ENCODE peak calls at places on chromosomes 1 and 21, in ten cellular contexts. W is stimulated activated effector memory CD8-positive, alpha-beta T cell treated with anti-CD3 and anti-CD28 coated beads, Interleukin-12 subunit alpha, Interleukin-12 subunit beta, amount 100 ng/mL, for 72 hours; V is nephron progenitor cell; H is NCI-H460; X is stimulated activated CD4-positive, alpha-beta T cell treated with anti-CD3 and anti-CD28 coated beads, Interleukin-12 subunit alpha, Interleukin-12 subunit beta, amount 100 ng/mL, for 24 hours; S is D341Med; G is RWPE2; L is lung microvascular endothelial cell; I is EL; Q is NCI-H1092. A is an unnamed sample.

GRCh38 chr1:170048515-170048914 is 26.0 kb downstream of the KIFAP3 start:
- DNase-seq in X (no peak), V (no peak), Q (no peak), H (no peak), G (no peak), W (no peak), L (no peak), I (no peak), S (no peak), A (no peak)

GRCh38 chr1:22320703-22321344 is 130.8 kb upstream of the ZBTB40 start:
- DNase-seq in L (no peak), V (no peak), Q (peak), X (no peak), I (no peak), G (no peak), W (no peak), H (no peak), S (no peak), A (no peak)

GRCh38 chr1:231070758-231071443 is 30.8 kb upstream of the FAM89A start:
- DNase-seq in X (no peak), L (peak), I (no peak), G (no peak), Q (no peak), V (no peak), H (no peak), S (no peak), W (no peak), A (no peak)

GRCh38 chr1:1167416-1168155 is 6.1 kb upstream of the TTLL10 start:
- DNase-seq in L (no peak), W (no peak), S (no peak), G (peak), I (no peak), X (no peak), Q (no peak), V (peak), H (no peak), A (no peak)

GRCh38 chr1:168261390-168261789 is 19.3 kb upstream of the TBX19 start:
- DNase-seq in W (no peak), L (peak), X (no peak), G (no peak), H (no peak), S (no peak), V (no peak), I (peak), Q (no peak), A (no peak)

GRCh38 chr1:235563513-235563912 is 59.3 kb upstream of the B3GALNT2 start:
- DNase-seq in S (peak), I (no peak), Q (no peak), X (no peak), V (no peak), H (no peak), W (no peak), G (no peak), L (no peak), A (no peak)

GRCh38 chr1:2587071-2587859 is 688 bp downstream of the PRXL2B start:
- DNase-seq in V (no peak), X (no peak), I (peak), L (peak), G (no peak), Q (no peak), H (no peak), W (peak), S (no peak), A (no peak)

GRCh38 chr1:212752934-212753497 is 38.6 kb downstream of the NSL1 start:
- DNase-seq in V (no peak), L (peak), W (no peak), G (no peak), X (no peak), H (no peak), I (peak), Q (no peak), S (no peak), A (no peak)

GRCh38 chr1:15323351-15323988 is 76.4 kb downstream of the FHAD1 start:
- DNase-seq in W (peak), I (peak), V (peak), G (no peak), L (peak), X (peak), S (peak), Q (peak), H (peak), A (peak)

GRCh38 chr1:219121634-219122033 is 52.0 kb upstream of the LYPLAL1 start:
- DNase-seq in L (no peak), H (peak), I (no peak), X (no peak), S (no peak), Q (no peak), G (no peak), W (no peak), V (no peak), A (no peak)

GRCh38 chr1:66237722-66238479 is 296.1 kb upstream of the SGIP1 start:
- DNase-seq in W (no peak), S (no peak), V (no peak), L (no peak), I (no peak), Q (no peak), H (no peak), G (no peak), X (no peak), A (no peak)

GRCh38 chr1:236365999-236366570 is 28.0 kb upstream of the EDARADD start:
- DNase-seq in L (no peak), W (no peak), H (no peak), X (no peak), V (no peak), S (no peak), I (no peak), Q (no peak), G (no peak), A (peak)

GRCh38 chr1:182625716-182626504 is 21.7 kb upstream of the RGS16 start:
- DNase-seq in X (no peak), G (no peak), I (peak), Q (no peak), H (no peak), S (no peak), V (no peak), W (no peak), L (no peak), A (no peak)

GRCh38 chr1:155062151-155062686 is 1.3 kb upstream of the EFNA4 start:
- DNase-seq in S (peak), Q (no peak), H (no peak), W (no peak), I (no peak), G (peak), X (no peak), L (no peak), V (peak), A (no peak)

GRCh38 chr1:19858894-19859293 is 23.3 kb upstream of the OTUD3 start:
- DNase-seq in V (no peak), G (no peak), H (no peak), Q (no peak), I (no peak), L (peak), W (no peak), S (no peak), X (no peak), A (no peak)

GRCh38 chr1:245085508-245086095 is 69.2 kb upstream of the KIF26B start:
- DNase-seq in S (no peak), L (peak), I (peak), G (no peak), W (peak), V (no peak), X (no peak), Q (no peak), H (no peak), A (no peak)

GRCh38 chr21:44880762-44881585 is 7.5 kb upstream of the PTTG1IP start:
- DNase-seq in H (no peak), I (peak), W (no peak), L (peak), X (no peak), S (no peak), V (no peak), Q (no peak), G (no peak), A (no peak)

GRCh38 chr1:1578371-1578940 is 3.8 kb upstream of the SSU72 start:
- DNase-seq in I (no peak), Q (no peak), S (no peak), V (no peak), L (no peak), X (no peak), W (no peak), G (no peak), H (no peak), A (no peak)

GRCh38 chr1:26190373-26190987 is at the start of gene CATSPER4:
- DNase-seq in I (peak), W (no peak), G (no peak), Q (peak), L (no peak), X (no peak), V (peak), S (no peak), H (no peak), A (no peak)

A was measured in mucosa of gallbladder.